ENCODE peak calls at places on chromosomes 16 and 17, in six cellular contexts. Y is iPS DF 6.9; I is DMS153; W is activated T-cell treated with anti-CD3 and anti-CD28 coated beads for 48 hours; D is T-helper 1 cell; H is activated CD4-positive, alpha-beta T cell treated with anti-CD3 and anti-CD28 coated beads, Interleukin-2, amount 50 U/mL, for 1 hour. P is an unnamed sample.
A peak's percentile ranks its signal among the peaks of the same experiment; 100 is the strongest.

GRCh38 chr16:15777533-15778203 is 79.2 kb downstream of the MYH11 start:
- DNase-seq in Y (peak; percentile 63), H (no peak), D (no peak), I (peak; percentile 18), W (no peak), P (peak; percentile 3)

GRCh38 chr17:27946521-27946920 is 53.4 kb upstream of the LYRM9 start:
- DNase-seq in Y (no peak), I (peak; percentile 36), D (no peak), H (no peak), W (no peak), P (no peak)

GRCh38 chr17:20267459-20267842 is 199.9 kb downstream of the LGALS9B start:
- DNase-seq in D (peak; percentile 33), Y (no peak), H (peak; percentile 46), I (no peak), W (no peak), P (no peak)

GRCh38 chr17:83173997-83174858 is 94.8 kb downstream of the METRNL start:
- DNase-seq in W (no peak), D (no peak), I (peak; percentile 66), H (no peak), Y (no peak), P (peak; percentile 23)

GRCh38 chr17:79024901-79025737 is 1.1 kb downstream of the C1QTNF1 start:
- DNase-seq in W (no peak), I (peak; percentile 39), Y (no peak), H (no peak), D (no peak), P (no peak)

GRCh38 chr17:55120651-55121050 is 144.1 kb upstream of the HLF start:
- DNase-seq in I (no peak), Y (no peak), D (no peak), W (no peak), H (no peak), P (no peak)

GRCh38 chr16:577796-578195 is 8.0 kb downstream of the PIGQ start:
- DNase-seq in I (no peak), D (no peak), Y (no peak), H (no peak), W (no peak), P (no peak)

GRCh38 chr16:85393674-85394510 is 219.2 kb upstream of the GSE1 start:
- DNase-seq in Y (no peak), I (no peak), H (peak; percentile 63), D (peak; percentile 46), W (peak; percentile 59), P (peak; percentile 26)

GRCh38 chr17:42472709-42473521 is 14.2 kb downstream of the ATP6V0A1 start:
- DNase-seq in Y (no peak), H (no peak), D (no peak), I (no peak), W (no peak), P (no peak)

GRCh38 chr17:81491761-81492160 is 20.8 kb downstream of the ACTG1 start:
- DNase-seq in W (no peak), H (no peak), I (no peak), D (no peak), Y (no peak), P (no peak)

GRCh38 chr16:71254832-71255560 is 24.5 kb upstream of the HYDIN start:
- DNase-seq in I (no peak), D (no peak), H (no peak), W (no peak), Y (no peak), P (no peak)

GRCh38 chr17:27970587-27970986 is 71.9 kb upstream of the NLK start:
- DNase-seq in Y (no peak), W (no peak), H (no peak), D (no peak), I (no peak), P (no peak)

GRCh38 chr17:34582185-34582900 is 3.0 kb downstream of the TMEM132E start:
- DNase-seq in W (no peak), H (no peak), Y (no peak), D (no peak), I (no peak), P (no peak)

GRCh38 chr17:10063730-10064221 is 134.6 kb downstream of the GAS7 start:
- DNase-seq in D (no peak), H (no peak), I (no peak), Y (no peak), W (no peak), P (no peak)

GRCh38 chr16:56263711-56264608 is 72.7 kb downstream of the GNAO1 start:
- DNase-seq in H (no peak), D (no peak), I (no peak), W (no peak), Y (no peak), P (no peak)

GRCh38 chr17:57400648-57401047 is 144.3 kb downstream of the MSI2 start:
- DNase-seq in D (no peak), W (no peak), H (no peak), I (no peak), Y (no peak), P (no peak)

GRCh38 chr17:79461041-79461440 is 149.8 kb downstream of the RBFOX3 start:
- DNase-seq in D (no peak), H (no peak), I (no peak), Y (no peak), W (no peak), P (no peak)

GRCh38 chr17:63222655-63223054 is 223.5 kb downstream of the CYB561 start:
- DNase-seq in Y (no peak), W (peak; percentile 6), I (no peak), H (no peak), D (no peak), P (no peak)